ENCODE peak calls at places on chromosome 1, in four cellular contexts. C, T, N and W are unnamed samples.

GRCh38 chr1:166272851-166273250 is 106.0 kb upstream of the FAM78B start:
- DNase-seq in N (no peak), T (no peak), C (no peak), W (no peak)

GRCh38 chr1:73943270-73943669 is 254.7 kb downstream of the LRRIQ3 start:
- DNase-seq in C (no peak), T (no peak), N (no peak), W (no peak)

GRCh38 chr1:234725177-234726132 is 115.5 kb upstream of the IRF2BP2 start:
- DNase-seq in C (no peak), T (peak), N (peak), W (peak)

GRCh38 chr1:23585321-23586022 is 26.2 kb upstream of the ID3 start:
- DNase-seq in N (no peak), C (peak), T (no peak), W (no peak)

GRCh38 chr1:167995038-167995437 is 58.2 kb upstream of the MPC2 start:
- DNase-seq in N (no peak), C (no peak), T (no peak), W (no peak)

GRCh38 chr1:234969630-234970370 is 158.8 kb downstream of the TOMM20 start:
- DNase-seq in C (peak), T (no peak), N (no peak), W (no peak)

GRCh38 chr1:107405241-107405640 is 264.4 kb downstream of the NTNG1 start:
- DNase-seq in N (no peak), C (no peak), T (no peak), W (no peak)

GRCh38 chr1:160081261-160081936 is at the start of gene KCNJ9:
- DNase-seq in C (no peak), T (no peak), N (no peak), W (no peak)

GRCh38 chr1:87250336-87250735 is 78.3 kb upstream of the LMO4 start:
- DNase-seq in T (no peak), N (no peak), C (no peak), W (no peak)

GRCh38 chr1:38454749-38455441 is 404.7 kb downstream of the RRAGC start:
- DNase-seq in C (no peak), N (no peak), T (no peak), W (no peak)

GRCh38 chr1:78035121-78035520 is 10.6 kb upstream of the GIPC2 start:
- DNase-seq in C (no peak), N (no peak), T (no peak), W (no peak)

GRCh38 chr1:116362050-116362449 is 11.0 kb upstream of the ATP1A1 start:
- DNase-seq in T (no peak), C (no peak), N (no peak), W (no peak)

GRCh38 chr1:156471496-156472490 is 28.8 kb downstream of the MEF2D start:
- DNase-seq in C (no peak), N (peak), T (no peak), W (no peak)

GRCh38 chr1:179002552-179003345 is 22.9 kb upstream of the FAM20B start:
- DNase-seq in C (peak), N (peak), T (peak), W (peak)

GRCh38 chr1:165703648-165704047 is 5.3 kb upstream of the ALDH9A1 start:
- DNase-seq in T (no peak), N (no peak), C (no peak), W (no peak)

GRCh38 chr1:156717411-156717810 is 10.9 kb upstream of the METTL25B start:
- DNase-seq in T (no peak), C (no peak), N (no peak), W (no peak)

GRCh38 chr1:110239491-110240430 is 29.6 kb downstream of the KCNC4 start:
- DNase-seq in C (no peak), N (no peak), T (no peak), W (no peak)

GRCh38 chr1:184753093-184753492 is 1.6 kb downstream of the EDEM3 start:
- DNase-seq in N (no peak), C (no peak), T (no peak), W (no peak)

GRCh38 chr1:117610036-117610435 is 4.2 kb downstream of the TENT5C start:
- DNase-seq in T (no peak), N (no peak), C (no peak), W (no peak)